ENCODE peak calls at places on chromosomes 6 and 20, in seven cellular contexts. One of them, this sample, is unnamed.

GRCh38 chr6:87308970-87309369 is 13.4 kb upstream of the SMIM8 start:
- DNase-seq in heart left ventricle: no peak
- DNase-seq in NCI-H1092: no peak
- DNase-seq in naive thymus-derived CD4-positive, alpha-beta T cell: no peak
- DNase-seq in LoVo: no peak
- DNase-seq in Calu3: no peak
- DNase-seq in central memory CD4-positive, alpha-beta T cell: no peak
- DNase-seq in this sample: no peak

GRCh38 chr20:37541326-37541725 is 13.7 kb upstream of the BLCAP start:
- DNase-seq in heart left ventricle: no peak
- DNase-seq in NCI-H1092: no peak
- DNase-seq in naive thymus-derived CD4-positive, alpha-beta T cell: no peak
- DNase-seq in LoVo: no peak
- DNase-seq in Calu3: no peak
- DNase-seq in central memory CD4-positive, alpha-beta T cell: no peak
- DNase-seq in this sample: no peak

GRCh38 chr6:8939615-8940014 is 504.3 kb upstream of the SLC35B3 start:
- DNase-seq in heart left ventricle: no peak
- DNase-seq in NCI-H1092: peak
- DNase-seq in naive thymus-derived CD4-positive, alpha-beta T cell: no peak
- DNase-seq in LoVo: no peak
- DNase-seq in Calu3: peak
- DNase-seq in central memory CD4-positive, alpha-beta T cell: no peak
- DNase-seq in this sample: no peak

GRCh38 chr6:7161845-7162244 is 54.1 kb downstream of the RREB1 start:
- DNase-seq in heart left ventricle: no peak
- DNase-seq in NCI-H1092: no peak
- DNase-seq in naive thymus-derived CD4-positive, alpha-beta T cell: no peak
- DNase-seq in LoVo: no peak
- DNase-seq in Calu3: no peak
- DNase-seq in central memory CD4-positive, alpha-beta T cell: no peak
- DNase-seq in this sample: no peak

GRCh38 chr6:45566882-45567281 is 189.1 kb upstream of the SUPT3H start:
- DNase-seq in heart left ventricle: no peak
- DNase-seq in NCI-H1092: no peak
- DNase-seq in naive thymus-derived CD4-positive, alpha-beta T cell: no peak
- DNase-seq in LoVo: peak
- DNase-seq in Calu3: peak
- DNase-seq in central memory CD4-positive, alpha-beta T cell: no peak
- DNase-seq in this sample: no peak

GRCh38 chr6:102619585-102619984 is 1226.1 kb downstream of the GRIK2 start:
- DNase-seq in heart left ventricle: no peak
- DNase-seq in NCI-H1092: no peak
- DNase-seq in naive thymus-derived CD4-positive, alpha-beta T cell: no peak
- DNase-seq in LoVo: no peak
- DNase-seq in Calu3: no peak
- DNase-seq in central memory CD4-positive, alpha-beta T cell: no peak
- DNase-seq in this sample: no peak

GRCh38 chr20:20395856-20396600 is 28.1 kb downstream of the INSM1 start:
- DNase-seq in heart left ventricle: no peak
- DNase-seq in NCI-H1092: peak
- DNase-seq in naive thymus-derived CD4-positive, alpha-beta T cell: no peak
- DNase-seq in LoVo: no peak
- DNase-seq in Calu3: no peak
- DNase-seq in central memory CD4-positive, alpha-beta T cell: no peak
- DNase-seq in this sample: no peak

GRCh38 chr20:7038029-7038428 is 270.5 kb downstream of the BMP2 start:
- DNase-seq in heart left ventricle: no peak
- DNase-seq in NCI-H1092: no peak
- DNase-seq in naive thymus-derived CD4-positive, alpha-beta T cell: no peak
- DNase-seq in LoVo: no peak
- DNase-seq in Calu3: no peak
- DNase-seq in central memory CD4-positive, alpha-beta T cell: no peak
- DNase-seq in this sample: no peak

GRCh38 chr20:25485872-25486271 is 78.4 kb downstream of the GINS1 start:
- DNase-seq in heart left ventricle: no peak
- DNase-seq in NCI-H1092: no peak
- DNase-seq in naive thymus-derived CD4-positive, alpha-beta T cell: no peak
- DNase-seq in LoVo: no peak
- DNase-seq in Calu3: no peak
- DNase-seq in central memory CD4-positive, alpha-beta T cell: no peak
- DNase-seq in this sample: no peak

GRCh38 chr6:99821164-99821563 is 172.9 kb downstream of the MCHR2 start:
- DNase-seq in heart left ventricle: no peak
- DNase-seq in NCI-H1092: no peak
- DNase-seq in naive thymus-derived CD4-positive, alpha-beta T cell: no peak
- DNase-seq in LoVo: peak
- DNase-seq in Calu3: no peak
- DNase-seq in central memory CD4-positive, alpha-beta T cell: no peak
- DNase-seq in this sample: no peak

GRCh38 chr6:166707045-166707444 is 80.0 kb upstream of the RPS6KA2 start:
- DNase-seq in heart left ventricle: peak
- DNase-seq in NCI-H1092: peak
- DNase-seq in naive thymus-derived CD4-positive, alpha-beta T cell: no peak
- DNase-seq in LoVo: no peak
- DNase-seq in Calu3: peak
- DNase-seq in central memory CD4-positive, alpha-beta T cell: no peak
- DNase-seq in this sample: no peak

GRCh38 chr6:107727096-107727757 is 96.9 kb downstream of the SCML4 start:
- DNase-seq in heart left ventricle: no peak
- DNase-seq in NCI-H1092: no peak
- DNase-seq in naive thymus-derived CD4-positive, alpha-beta T cell: no peak
- DNase-seq in LoVo: no peak
- DNase-seq in Calu3: no peak
- DNase-seq in central memory CD4-positive, alpha-beta T cell: no peak
- DNase-seq in this sample: no peak

This sample was measured in NCI-H187 treated with DMSO at 0.1 percent for 48 hours.